ENCODE peak calls at places on chromosomes 3 and 15, in seven cellular contexts. S, V, Z, J, C, F and L are unnamed samples.

GRCh38 chr3:100226712-100227429 is 33.9 kb upstream of the TBC1D23 start:
- DNase-seq in S (peak), V (no peak), Z (no peak), J (no peak), C (no peak), F (peak), L (peak)

GRCh38 chr15:37771462-37771861 is 163.0 kb upstream of the TMCO5A start:
- DNase-seq in S (peak), V (no peak), Z (no peak), J (no peak), C (no peak), F (peak), L (peak)

GRCh38 chr15:92903956-92904831 is 4.1 kb downstream of the CHD2 start:
- DNase-seq in S (peak), V (peak), Z (peak), J (peak), C (peak), F (peak), L (peak)

GRCh38 chr3:151925876-151926275 is 52.4 kb downstream of the SUCNR1 start:
- DNase-seq in S (peak), V (no peak), Z (no peak), J (no peak), C (peak), F (peak), L (peak)

GRCh38 chr15:64931381-64931780 is 19.7 kb downstream of the ANKDD1A start:
- DNase-seq in S (no peak), V (no peak), Z (no peak), J (no peak), C (no peak), F (no peak), L (no peak)

GRCh38 chr3:107241217-107241616 is 136.0 kb upstream of the CCDC54 start:
- DNase-seq in S (peak), V (no peak), Z (no peak), J (peak), C (peak), F (peak), L (peak)

GRCh38 chr15:90716317-90716975 is 700 bp upstream of the BLM start:
- DNase-seq in S (peak), V (no peak), Z (no peak), J (no peak), C (no peak), F (no peak), L (no peak)

GRCh38 chr15:77944002-77944867 is 133.3 kb downstream of the TBC1D2B start:
- DNase-seq in S (peak), V (peak), Z (no peak), J (peak), C (peak), F (peak), L (peak)

GRCh38 chr15:71332605-71333004 is 217.3 kb downstream of the THSD4 start:
- DNase-seq in S (peak), V (no peak), Z (no peak), J (no peak), C (no peak), F (peak), L (no peak)

GRCh38 chr3:137165117-137165806 is 207.5 kb downstream of the IL20RB start:
- DNase-seq in S (peak), V (no peak), Z (no peak), J (no peak), C (no peak), F (peak), L (peak)

GRCh38 chr3:11953350-11953749 is 50.8 kb upstream of the SYN2 start:
- DNase-seq in S (no peak), V (no peak), Z (no peak), J (no peak), C (no peak), F (no peak), L (no peak)

GRCh38 chr3:139187154-139187553 is 142.5 kb upstream of the PRR23C start:
- DNase-seq in S (peak), V (no peak), Z (no peak), J (no peak), C (no peak), F (no peak), L (no peak)

GRCh38 chr3:159620281-159620680 is 368.4 kb upstream of the IL12A start:
- DNase-seq in S (peak), V (no peak), Z (no peak), J (no peak), C (no peak), F (peak), L (no peak)

GRCh38 chr3:47086071-47086470 is 77.8 kb downstream of the SETD2 start:
- DNase-seq in S (no peak), V (no peak), Z (no peak), J (no peak), C (no peak), F (no peak), L (no peak)

GRCh38 chr15:92803852-92804609 is 96.1 kb upstream of the CHD2 start:
- DNase-seq in S (peak), V (peak), Z (peak), J (peak), C (peak), F (peak), L (peak)

GRCh38 chr15:100902436-100903190 is 16.5 kb upstream of the LRRK1 start:
- DNase-seq in S (peak), V (no peak), Z (no peak), J (peak), C (no peak), F (peak), L (no peak)

GRCh38 chr3:179347108-179347382 is 464 bp upstream of the MFN1 start:
- DNase-seq in S (no peak), V (no peak), Z (no peak), J (no peak), C (no peak), F (no peak), L (no peak)

GRCh38 chr15:83746231-83746630 is 92.3 kb downstream of the ADAMTSL3 start:
- DNase-seq in S (no peak), V (no peak), Z (no peak), J (no peak), C (no peak), F (no peak), L (peak)

GRCh38 chr3:17634964-17635363 is 107.5 kb downstream of the TBC1D5 start:
- DNase-seq in S (no peak), V (no peak), Z (no peak), J (no peak), C (no peak), F (no peak), L (no peak)

GRCh38 chr3:71142440-71143161 is 440.9 kb downstream of the FOXP1 start:
- DNase-seq in S (peak), V (no peak), Z (no peak), J (no peak), C (no peak), F (no peak), L (no peak)

GRCh38 chr3:87145553-87145952 is 81.6 kb upstream of the CHMP2B start:
- DNase-seq in S (no peak), V (no peak), Z (no peak), J (no peak), C (peak), F (peak), L (peak)

GRCh38 chr15:92899910-92900711 is at the start of gene CHD2:
- DNase-seq in S (peak), V (peak), Z (peak), J (peak), C (peak), F (peak), L (peak)

GRCh38 chr15:81327526-81327925 is 3.6 kb upstream of the STARD5 start:
- DNase-seq in S (peak), V (no peak), Z (no peak), J (no peak), C (no peak), F (peak), L (no peak)

GRCh38 chr3:133413166-133414020 is 13.5 kb downstream of the BFSP2 start:
- DNase-seq in S (peak), V (no peak), Z (no peak), J (no peak), C (no peak), F (peak), L (no peak)

GRCh38 chr15:70328137-70329115 is 230.7 kb upstream of the TLE3 start:
- DNase-seq in S (peak), V (no peak), Z (peak), J (no peak), C (no peak), F (peak), L (no peak)

GRCh38 chr15:89195836-89196235 is 25.5 kb downstream of the RLBP1 start:
- DNase-seq in S (no peak), V (no peak), Z (no peak), J (no peak), C (no peak), F (peak), L (no peak)